ENCODE peak calls at places on chromosomes 5 and 9, in seven cellular contexts. One of them, this sample, is unnamed. For H4K20me1, the result is how much of the 10 kb centered on the place peaks cover.

GRCh38 chr9:107019216-107019615 is 156.2 kb downstream of the ZNF462 start:
- DNase-seq in GM23338: no peak
- DNase-seq in HCT116: no peak
- DNase-seq in PC-3: peak
- DNase-seq in fibroblast of lung: peak
- DNase-seq in MM.1S: no peak
- DNase-seq in K562: no peak
- DNase-seq in this sample: no peak

GRCh38 chr5:24623018-24623417 is 21.8 kb downstream of the CDH10 start:
- DNase-seq in GM23338: peak
- DNase-seq in HCT116: no peak
- DNase-seq in PC-3: no peak
- DNase-seq in fibroblast of lung: no peak
- DNase-seq in MM.1S: no peak
- DNase-seq in K562: no peak
- DNase-seq in this sample: no peak

GRCh38 chr9:116951588-116952433 is 264.7 kb downstream of the TRIM32 start:
- DNase-seq in GM23338: no peak
- DNase-seq in HCT116: no peak
- DNase-seq in PC-3: peak
- DNase-seq in fibroblast of lung: peak
- DNase-seq in MM.1S: no peak
- DNase-seq in K562: no peak
- DNase-seq in this sample: no peak

GRCh38 chr5:14148890-14149671 is 5.9 kb downstream of the TRIO start:
- DNase-seq in GM23338: peak
- DNase-seq in HCT116: no peak
- DNase-seq in PC-3: no peak
- DNase-seq in fibroblast of lung: no peak
- DNase-seq in MM.1S: no peak
- DNase-seq in K562: no peak
- DNase-seq in this sample: no peak

GRCh38 chr9:81906656-81907055 is 21.6 kb upstream of the SPATA31D4 start:
- DNase-seq in GM23338: no peak
- DNase-seq in HCT116: no peak
- DNase-seq in PC-3: peak
- DNase-seq in fibroblast of lung: peak
- DNase-seq in MM.1S: no peak
- DNase-seq in K562: no peak
- DNase-seq in this sample: no peak

GRCh38 chr5:73751254-73751914 is 125.4 kb downstream of the ARHGEF28 start:
- DNase-seq in GM23338: no peak
- DNase-seq in HCT116: no peak
- DNase-seq in PC-3: no peak
- DNase-seq in fibroblast of lung: no peak
- DNase-seq in MM.1S: peak
- DNase-seq in K562: no peak
- DNase-seq in this sample: no peak

GRCh38 chr5:148806520-148806931 is 19.9 kb upstream of the ADRB2 start:
- DNase-seq in GM23338: no peak
- DNase-seq in HCT116: no peak
- DNase-seq in PC-3: peak
- DNase-seq in fibroblast of lung: no peak
- DNase-seq in MM.1S: no peak
- DNase-seq in K562: peak
- DNase-seq in this sample: no peak

GRCh38 chr5:17374973-17375844 is 122.8 kb upstream of the TAF11L2 start:
- DNase-seq in GM23338: peak
- DNase-seq in HCT116: no peak
- DNase-seq in PC-3: peak
- DNase-seq in fibroblast of lung: peak
- DNase-seq in MM.1S: no peak
- DNase-seq in K562: no peak
- DNase-seq in this sample: no peak

GRCh38 chr9:18077941-18078678 is 395.8 kb upstream of the ADAMTSL1 start:
- DNase-seq in GM23338: no peak
- DNase-seq in HCT116: no peak
- DNase-seq in PC-3: peak
- DNase-seq in fibroblast of lung: no peak
- DNase-seq in MM.1S: no peak
- DNase-seq in K562: no peak
- DNase-seq in this sample: no peak

GRCh38 chr9:115349542-115349941 is 231.6 kb upstream of the TNC start:
- DNase-seq in GM23338: no peak
- DNase-seq in HCT116: no peak
- DNase-seq in PC-3: peak
- DNase-seq in fibroblast of lung: peak
- DNase-seq in MM.1S: no peak
- DNase-seq in K562: no peak
- DNase-seq in this sample: no peak

GRCh38 chr9:27665121-27665520 is 91.8 kb upstream of the C9orf72 start:
- DNase-seq in GM23338: peak
- DNase-seq in HCT116: no peak
- DNase-seq in PC-3: no peak
- DNase-seq in fibroblast of lung: no peak
- DNase-seq in MM.1S: no peak
- DNase-seq in K562: no peak
- DNase-seq in this sample: no peak

GRCh38 chr5:78985407-78986223 is 505 bp upstream of the ARSB start:
- DNase-seq in GM23338: peak
- DNase-seq in HCT116: no peak
- DNase-seq in PC-3: peak
- DNase-seq in fibroblast of lung: peak
- DNase-seq in MM.1S: peak
- DNase-seq in K562: peak
- DNase-seq in this sample: peak

GRCh38 chr9:111649016-111649415 is 12.4 kb upstream of the GNG10 start:
- DNase-seq in GM23338: no peak
- DNase-seq in HCT116: no peak
- DNase-seq in PC-3: no peak
- DNase-seq in fibroblast of lung: no peak
- DNase-seq in MM.1S: no peak
- DNase-seq in K562: no peak
- DNase-seq in this sample: no peak

GRCh38 chr5:111747336-111747735 is 9.7 kb downstream of the NREP start:
- DNase-seq in GM23338: no peak
- DNase-seq in HCT116: no peak
- DNase-seq in PC-3: peak
- DNase-seq in fibroblast of lung: no peak
- DNase-seq in MM.1S: no peak
- DNase-seq in K562: no peak
- DNase-seq in this sample: no peak

GRCh38 chr9:133584559-133585476 is 24.4 kb downstream of the FAM163B start:
- DNase-seq in GM23338: peak
- DNase-seq in HCT116: no peak
- DNase-seq in PC-3: no peak
- DNase-seq in fibroblast of lung: no peak
- DNase-seq in MM.1S: no peak
- DNase-seq in K562: no peak
- DNase-seq in this sample: peak

GRCh38 chr5:180608572-180609310 is 17.4 kb upstream of the SCGB3A1 start:
- DNase-seq in GM23338: no peak
- DNase-seq in HCT116: no peak
- DNase-seq in PC-3: no peak
- DNase-seq in fibroblast of lung: no peak
- DNase-seq in MM.1S: no peak
- DNase-seq in K562: no peak
- DNase-seq in this sample: no peak

GRCh38 chr5:132070460-132071337 is 2.9 kb upstream of the CSF2 start:
- DNase-seq in GM23338: no peak
- DNase-seq in HCT116: no peak
- DNase-seq in PC-3: no peak
- DNase-seq in fibroblast of lung: peak
- DNase-seq in MM.1S: no peak
- DNase-seq in K562: peak
- DNase-seq in this sample: no peak

GRCh38 chr9:92716557-92716956 is 46.6 kb upstream of the IPPK start:
- DNase-seq in GM23338: peak
- DNase-seq in HCT116: peak
- DNase-seq in PC-3: peak
- DNase-seq in fibroblast of lung: peak
- DNase-seq in MM.1S: peak
- DNase-seq in K562: peak
- DNase-seq in this sample: peak

GRCh38 chr5:60677831-60678664 is 21.9 kb downstream of the DEPDC1B start:
- DNase-seq in GM23338: peak
- DNase-seq in HCT116: no peak
- DNase-seq in PC-3: peak
- DNase-seq in fibroblast of lung: peak
- DNase-seq in MM.1S: peak
- DNase-seq in K562: peak
- DNase-seq in this sample: no peak

GRCh38 chr5:138789771-138790242 is 36.6 kb downstream of the CTNNA1 start:
- DNase-seq in GM23338: peak
- DNase-seq in HCT116: peak
- DNase-seq in PC-3: no peak
- DNase-seq in fibroblast of lung: peak
- DNase-seq in MM.1S: peak
- DNase-seq in K562: peak
- DNase-seq in this sample: peak

GRCh38 chr5:138783976-138784375 is 30.8 kb downstream of the CTNNA1 start:
- DNase-seq in GM23338: no peak
- DNase-seq in HCT116: no peak
- DNase-seq in PC-3: no peak
- DNase-seq in fibroblast of lung: no peak
- DNase-seq in MM.1S: no peak
- DNase-seq in K562: no peak
- DNase-seq in this sample: no peak

DNA sequence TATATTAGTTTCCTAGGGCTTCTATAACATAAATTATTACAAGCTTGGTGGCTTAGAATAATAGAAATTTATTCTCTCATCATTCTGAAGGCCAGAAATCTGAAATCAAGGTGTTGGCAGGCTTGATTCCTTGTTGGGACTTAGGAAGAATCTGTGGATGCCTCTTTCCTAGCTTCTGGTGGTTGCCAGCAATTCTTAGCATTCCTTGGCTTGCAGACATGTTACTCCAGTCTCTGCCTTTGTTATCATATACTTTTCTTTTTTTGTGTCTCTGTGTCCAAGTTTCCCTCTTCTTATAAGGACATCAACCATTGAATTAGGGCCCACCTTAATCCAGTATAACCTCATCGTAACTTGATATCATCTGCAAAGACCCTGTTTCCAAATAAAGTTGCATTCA is 31.4 kb downstream of the CTNNA1 start:
- DNase-seq in GM23338: peak
- DNase-seq in HCT116: no peak
- DNase-seq in PC-3: no peak
- DNase-seq in fibroblast of lung: no peak
- DNase-seq in MM.1S: no peak
- DNase-seq in K562: no peak
- DNase-seq in this sample: no peak
- H4K20me1 ChIP-seq in GM23338: under half
- H4K20me1 ChIP-seq in HCT116: under half
- H4K20me1 ChIP-seq in PC-3: under half
- H4K20me1 ChIP-seq in fibroblast of lung: under half
- H4K20me1 ChIP-seq in MM.1S: under half
- H4K20me1 ChIP-seq in K562: under half
- H4K20me1 ChIP-seq in this sample: under half

DNA sequence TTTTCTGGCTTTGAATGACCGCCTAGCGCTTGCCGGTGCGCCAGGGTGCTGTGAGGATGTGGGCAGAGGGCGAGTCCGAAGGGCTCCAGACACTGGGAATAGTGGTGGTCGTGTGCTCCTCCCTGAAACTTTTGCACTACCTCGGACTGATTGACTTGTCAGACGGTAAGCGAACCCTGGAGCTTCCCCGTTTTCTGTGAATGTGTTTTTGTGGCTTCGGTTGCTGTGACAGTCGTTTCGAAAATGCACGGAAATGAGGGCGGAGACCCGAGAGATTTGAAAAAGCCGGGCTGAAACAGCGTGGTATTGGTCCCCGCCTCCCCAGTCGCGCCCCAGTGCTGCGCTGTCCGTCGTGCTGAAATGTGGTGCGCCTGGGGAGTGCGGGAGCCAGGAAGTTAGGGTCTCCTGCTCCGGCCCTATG is 102.5 kb upstream of the GABRP start:
- DNase-seq in GM23338: peak
- DNase-seq in HCT116: no peak
- DNase-seq in PC-3: peak
- DNase-seq in fibroblast of lung: peak
- DNase-seq in MM.1S: peak
- DNase-seq in K562: peak
- DNase-seq in this sample: peak
- TF ChIP-seq EZH2 in GM23338: no peak
- TF ChIP-seq EZH2 in HCT116: no peak
- TF ChIP-seq EZH2 in PC-3: no peak
- TF ChIP-seq EZH2 in fibroblast of lung: no peak
- TF ChIP-seq EZH2 in MM.1S: no peak
- TF ChIP-seq EZH2 in K562: no peak
- TF ChIP-seq EZH2 in this sample: no peak

DNA sequence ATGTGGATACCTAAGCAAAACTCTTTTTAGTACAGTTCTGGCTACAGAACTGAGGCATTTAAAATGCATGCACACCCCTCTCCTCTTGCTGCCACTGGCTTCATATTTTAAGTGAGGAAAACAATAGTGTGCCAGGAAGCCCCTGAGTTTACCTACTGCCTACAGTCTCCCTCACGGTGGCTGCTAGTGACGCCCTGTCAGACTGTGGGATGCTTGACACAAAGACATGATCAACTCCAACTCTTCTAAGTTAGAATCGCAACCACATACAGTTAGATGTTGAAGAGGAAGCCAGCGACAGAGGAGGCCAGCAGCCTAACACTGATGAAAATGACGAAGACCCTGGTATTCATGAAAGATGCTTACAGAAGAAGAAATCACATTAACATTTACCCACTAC is 1.3 kb downstream of the SEC16A start:
- DNase-seq in GM23338: no peak
- DNase-seq in HCT116: no peak
- DNase-seq in PC-3: peak
- DNase-seq in fibroblast of lung: no peak
- DNase-seq in MM.1S: no peak
- DNase-seq in K562: no peak
- DNase-seq in this sample: no peak
- H3K27ac ChIP-seq in GM23338: peak
- H3K27ac ChIP-seq in HCT116: peak
- H3K27ac ChIP-seq in PC-3: no peak
- H3K27ac ChIP-seq in fibroblast of lung: peak
- H3K27ac ChIP-seq in MM.1S: peak
- H3K27ac ChIP-seq in K562: peak
- H3K27ac ChIP-seq in this sample: peak

GRCh38 chr9:37032713-37033112 is 1.4 kb downstream of the PAX5 start:
- DNase-seq in GM23338: no peak
- DNase-seq in HCT116: no peak
- DNase-seq in PC-3: no peak
- DNase-seq in fibroblast of lung: no peak
- DNase-seq in MM.1S: no peak
- DNase-seq in K562: no peak
- DNase-seq in this sample: no peak
- H4K20me1 ChIP-seq in GM23338: under half
- H4K20me1 ChIP-seq in HCT116: under half
- H4K20me1 ChIP-seq in PC-3: under half
- H4K20me1 ChIP-seq in fibroblast of lung: under half
- H4K20me1 ChIP-seq in MM.1S: under half
- H4K20me1 ChIP-seq in K562: under half
- H4K20me1 ChIP-seq in this sample: under half

This sample was measured in DND-41.